ENCODE peak calls at places on chromosomes 13 and 19, in four cellular contexts. O is mammary epithelial cell, C is fibroblast of lung, L is sigmoid colon. V is an unnamed sample.

GRCh38 chr13:44271031-44271433 is 102.6 kb upstream of the SERP2 start:
- DNase-seq in O (no peak), C (peak; percentile 61), L (peak; percentile 84), V (no peak)

GRCh38 chr19:41575998-41576397 is at the start of gene CEACAM21:
- DNase-seq in O (no peak), C (no peak), L (no peak), V (no peak)

GRCh38 chr13:31625115-31625514 is 114.2 kb upstream of the RXFP2 start:
- DNase-seq in O (no peak), C (peak; percentile 23), L (no peak), V (no peak)

GRCh38 chr13:107119989-107120881 is 552.3 kb upstream of the ARGLU1 start:
- DNase-seq in O (no peak), C (no peak), L (no peak), V (no peak)

GRCh38 chr19:15863272-15863671 is 34.6 kb downstream of the CYP4F2 start:
- DNase-seq in O (peak; percentile 58), C (no peak), L (no peak), V (no peak)

GRCh38 chr13:87942204-87942603 is 271.0 kb downstream of the SLITRK5 start:
- DNase-seq in O (no peak), C (peak; percentile 3), L (no peak), V (no peak)

GRCh38 chr13:66530158-66530557 is 700.0 kb downstream of the PCDH9 start:
- DNase-seq in O (no peak), C (no peak), L (no peak), V (no peak)

GRCh38 chr13:106602178-106602577 is 34.2 kb upstream of the ARGLU1 start:
- DNase-seq in O (no peak), C (no peak), L (no peak), V (no peak)

GRCh38 chr13:80502359-80502758 is 161.4 kb upstream of the SPRY2 start:
- DNase-seq in O (no peak), C (no peak), L (no peak), V (no peak)

GRCh38 chr19:343941-344624 is 513 bp downstream of the MIER2 start:
- DNase-seq in O (no peak), C (peak; percentile 14), L (peak; percentile 65), V (no peak)

GRCh38 chr13:113088691-113089020 is 16.9 kb upstream of the F7 start:
- DNase-seq in O (no peak), C (no peak), L (peak; percentile 50), V (peak; percentile 57)

GRCh38 chr13:44050450-44051063 is 170.9 kb downstream of the LACC1 start:
- DNase-seq in O (peak; percentile 20), C (no peak), L (no peak), V (no peak)

GRCh38 chr13:30743319-30744055 is 8.1 kb downstream of the ALOX5AP start:
- DNase-seq in O (peak; percentile 95), C (peak; percentile 100), L (no peak), V (no peak)

GRCh38 chr19:7527516-7528191 is 5.2 kb downstream of the MCOLN1 start:
- DNase-seq in O (no peak), C (no peak), L (no peak), V (peak; percentile 80)

GRCh38 chr19:53907690-53908089 is 1.4 kb upstream of the CACNG7 start:
- DNase-seq in O (no peak), C (no peak), L (no peak), V (peak; percentile 56)

GRCh38 chr19:39582442-39582841 is 19.9 kb upstream of the LGALS13 start:
- DNase-seq in O (no peak), C (no peak), L (no peak), V (no peak)

GRCh38 chr13:66358564-66358963 is 871.6 kb downstream of the PCDH9 start:
- DNase-seq in O (no peak), C (no peak), L (no peak), V (no peak)

GRCh38 chr13:112973577-112973951 is 4.5 kb downstream of the MCF2L start:
- DNase-seq in O (no peak), C (no peak), L (no peak), V (peak; percentile 59)

GRCh38 chr19:35458821-35459391 is 10.8 kb downstream of the FFAR2 start:
- DNase-seq in O (no peak), C (no peak), L (no peak), V (no peak)

DNA sequence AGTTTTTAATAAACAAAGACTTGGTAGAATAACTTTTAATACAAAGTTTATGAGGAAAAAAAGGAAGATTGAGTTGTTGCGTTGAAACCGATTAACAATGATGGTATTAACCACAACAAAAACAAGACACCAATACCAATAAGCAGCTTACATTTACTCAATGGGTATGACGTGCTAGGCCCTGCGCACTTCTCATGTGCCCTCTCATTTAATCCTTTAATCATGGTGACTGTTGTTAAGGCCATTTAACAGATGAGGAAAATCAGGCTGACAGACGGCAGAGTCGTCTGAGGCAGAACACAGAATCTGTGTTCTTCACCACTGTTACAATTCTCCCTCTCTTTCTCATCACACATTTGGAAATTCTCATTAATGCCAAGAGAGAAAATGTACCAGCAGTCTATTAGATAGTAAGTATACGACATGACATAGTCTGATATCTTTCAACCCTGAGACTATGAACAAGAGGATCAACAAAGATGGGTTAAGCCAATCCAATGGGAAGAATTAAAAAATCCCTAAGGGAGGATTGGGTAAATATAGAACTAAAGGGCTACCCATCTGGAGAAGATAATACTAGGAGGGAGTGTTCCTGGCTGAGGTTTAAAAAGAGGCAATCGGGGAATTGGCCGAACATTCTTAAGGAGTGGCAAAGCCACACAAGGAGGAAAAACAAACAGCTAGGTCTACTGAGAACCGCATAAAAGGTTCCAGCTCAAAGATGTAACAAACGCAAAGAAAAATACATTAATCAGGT is 54.0 kb downstream of the DOCK9 start:
- DNase-seq in O (no peak), C (peak; percentile 3), L (no peak), V (no peak)
- H3K4me3 ChIP-seq in O (no peak overlapping the region), C (no peak overlapping the region), L (no peak overlapping the region), V (no peak overlapping the region)

DNA sequence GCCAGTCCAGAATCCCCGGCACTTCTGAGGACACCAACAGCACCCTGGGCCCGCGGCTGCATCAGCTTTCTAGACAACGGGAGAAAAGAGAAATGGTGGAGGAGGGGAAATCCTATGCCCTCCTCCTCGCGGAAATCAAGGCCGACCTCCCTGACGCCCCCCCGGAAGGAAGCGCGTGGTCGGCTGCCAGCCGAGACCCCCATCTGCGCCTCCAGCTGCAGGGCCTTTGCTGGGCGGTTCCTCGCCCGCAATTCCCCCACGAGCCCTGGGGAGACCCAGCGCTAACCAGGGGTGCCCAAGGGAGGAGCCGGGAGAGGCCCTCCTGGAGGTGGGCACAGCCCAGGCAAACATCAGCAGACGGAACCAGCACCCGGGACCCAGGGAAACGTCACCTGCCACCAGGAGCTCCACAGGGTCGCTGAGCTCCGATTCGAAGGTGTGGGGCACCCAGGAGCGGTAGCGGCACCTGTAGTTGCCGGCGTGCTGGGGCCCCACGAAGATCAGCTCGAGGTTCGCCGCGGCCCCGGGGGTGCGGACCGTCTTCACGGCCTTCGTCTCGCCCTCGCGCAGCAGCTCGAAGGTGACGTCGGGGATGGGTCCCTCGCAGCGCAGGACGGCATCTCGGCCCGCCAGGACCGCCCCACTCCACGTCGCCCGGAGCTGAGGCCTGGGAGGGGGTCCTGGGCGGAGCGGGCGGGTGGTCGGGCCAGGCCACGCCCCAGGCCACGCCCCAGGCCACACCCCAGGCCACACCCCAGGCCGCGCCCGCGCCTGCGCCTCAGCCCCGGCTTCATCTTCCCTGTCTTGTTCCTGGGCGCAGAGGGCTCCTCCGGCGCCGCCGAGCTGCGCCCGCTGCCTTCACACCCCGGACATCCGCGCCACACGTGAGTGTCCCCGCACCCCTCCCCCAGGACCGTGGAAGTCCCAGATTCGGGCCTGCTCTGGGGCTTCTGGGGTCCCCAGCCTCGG is 6.0 kb downstream of the A1BG start:
- DNase-seq in O (peak; percentile 52), C (peak; percentile 58), L (peak; percentile 73), V (peak; percentile 93)
- H3K27ac ChIP-seq in O (no peak overlapping the region), C (peak overlapping the region; percentile 32), L (peak overlapping the region; percentile 66), V (peak overlapping the region; percentile 37)

DNA sequence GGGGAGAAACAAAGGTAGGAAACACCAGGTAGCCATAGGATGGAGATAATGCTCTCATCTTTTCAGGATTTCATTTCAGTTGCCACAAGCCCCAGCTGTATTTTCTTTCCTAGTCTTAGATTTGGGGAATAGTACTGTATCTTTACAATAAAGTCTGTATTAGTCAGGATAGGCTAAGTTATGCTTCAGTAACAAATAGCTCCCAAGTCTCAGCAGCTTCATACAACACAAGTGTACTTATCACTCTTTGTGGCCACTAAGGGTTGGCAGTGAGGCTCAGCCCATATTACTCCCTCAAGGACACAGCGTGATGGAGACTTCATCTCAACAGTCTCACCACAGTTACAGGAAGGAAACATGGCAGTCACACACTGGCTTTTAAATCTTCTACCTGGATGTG is 61.4 kb downstream of the STARD13 start:
- DNase-seq in O (no peak), C (no peak), L (no peak), V (no peak)
- H3K4me3 ChIP-seq in O (no peak overlapping the region), C (no peak overlapping the region), L (no peak overlapping the region), V (no peak overlapping the region)

DNA sequence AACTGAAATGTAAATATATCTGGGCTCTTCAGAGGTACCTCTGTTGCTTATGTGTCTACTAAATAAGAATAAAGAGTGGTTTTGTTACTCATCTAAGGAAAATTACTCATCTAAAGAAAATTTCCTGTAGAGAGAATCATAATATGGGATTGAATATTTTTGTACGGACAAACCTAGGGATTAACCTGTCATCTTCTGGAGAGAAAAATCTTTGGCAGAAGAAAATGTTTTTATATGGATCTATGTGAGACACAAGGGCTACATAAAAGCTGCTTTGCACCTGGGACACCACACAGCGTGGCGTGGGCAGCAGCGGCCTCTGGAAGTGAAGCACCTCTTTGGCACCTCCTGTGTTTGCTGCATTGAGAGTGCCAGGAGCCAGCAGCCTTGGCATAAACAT is 242.9 kb upstream of the DACH1 start:
- DNase-seq in O (peak; percentile 62), C (peak; percentile 61), L (no peak), V (no peak)
- H3K27ac ChIP-seq in O (peak overlapping the region; percentile 56), C (no peak overlapping the region), L (no peak overlapping the region), V (no peak overlapping the region)

DNA sequence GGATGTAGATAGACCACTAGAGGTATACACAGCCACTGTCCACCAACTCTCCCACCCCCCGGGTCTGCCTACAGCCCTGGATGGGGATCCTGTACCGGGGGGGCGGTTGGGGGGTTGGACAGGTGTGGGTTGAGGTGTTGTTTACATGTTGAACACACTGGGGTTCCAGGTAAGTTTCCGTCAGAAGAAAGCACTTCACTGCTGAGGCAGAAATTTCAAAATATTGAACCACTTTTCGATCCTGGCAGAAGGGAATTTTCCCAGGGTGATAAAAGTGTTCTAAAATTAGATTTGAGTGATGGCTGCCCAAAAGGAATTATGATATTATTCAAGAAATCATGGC is 6.6 kb upstream of the CEACAM16 start:
- DNase-seq in O (no peak), C (no peak), L (no peak), V (no peak)
- H3K4me3 ChIP-seq in O (no peak overlapping the region), C (no peak overlapping the region), L (no peak overlapping the region), V (no peak overlapping the region)